ENCODE peak calls at places on chromosomes 5 and 9, in nine cellular contexts. A, U, Z, F, C, Q, K, R and E are unnamed samples.

GRCh38 chr5:140076142-140076541 is 33.0 kb upstream of the NRG2 start:
- DNase-seq in R (no peak), U (no peak), Q (no peak), A (no peak), F (no peak), K (no peak), C (no peak), Z (no peak), E (no peak)

GRCh38 chr9:122307925-122308324 is 43.2 kb downstream of the MRRF start:
- DNase-seq in A (peak; percentile 32), Q (no peak), C (no peak), U (no peak), K (no peak), F (no peak), Z (no peak), R (no peak), E (no peak)

GRCh38 chr5:73027361-73027760 is 71.5 kb downstream of the FCHO2 start:
- DNase-seq in A (no peak), Q (no peak), U (no peak), K (no peak), Z (no peak), R (peak; percentile 19), F (no peak), C (no peak), E (no peak)

GRCh38 chr9:94729199-94729598 is 2.7 kb downstream of the AOPEP start:
- DNase-seq in K (no peak), Z (no peak), R (no peak), U (no peak), C (no peak), A (no peak), F (no peak), Q (no peak), E (no peak)

GRCh38 chr5:180668835-180669596 is 19.6 kb upstream of the FLT4 start:
- DNase-seq in Z (no peak), C (no peak), A (no peak), U (no peak), Q (no peak), R (no peak), F (no peak), K (no peak), E (no peak)

GRCh38 chr9:2319421-2319820 is 302.2 kb upstream of the VLDLR start:
- DNase-seq in F (no peak), U (peak; percentile 40), C (no peak), K (no peak), Z (no peak), R (no peak), A (no peak), Q (no peak), E (no peak)

GRCh38 chr5:1037671-1038416 is 29.2 kb downstream of the NKD2 start:
- DNase-seq in F (no peak), A (no peak), K (peak; percentile 14), R (no peak), C (no peak), Q (no peak), U (no peak), Z (no peak), E (no peak)

GRCh38 chr5:142428036-142428772 is 103.4 kb upstream of the SPRY4 start:
- DNase-seq in U (no peak), K (no peak), Q (no peak), F (no peak), A (no peak), C (no peak), Z (no peak), R (no peak), E (no peak)

GRCh38 chr5:168014423-168014822 is 277.0 kb upstream of the WWC1 start:
- DNase-seq in Z (no peak), K (no peak), F (no peak), U (peak; percentile 50), A (no peak), Q (no peak), C (no peak), R (no peak), E (no peak)

GRCh38 chr5:79205965-79206364 is 30.0 kb upstream of the JMY start:
- DNase-seq in U (no peak), R (no peak), A (no peak), C (no peak), K (no peak), F (no peak), Q (no peak), Z (no peak), E (no peak)

GRCh38 chr9:24035816-24036215 is 209.8 kb upstream of the ELAVL2 start:
- DNase-seq in F (no peak), A (no peak), R (no peak), Q (no peak), C (no peak), K (no peak), Z (no peak), U (no peak), E (no peak)

GRCh38 chr9:105258225-105258737 is 13.8 kb downstream of the SLC44A1 start:
- DNase-seq in U (no peak), A (peak; percentile 52), Z (no peak), C (no peak), K (no peak), F (no peak), Q (no peak), R (no peak), E (no peak)

GRCh38 chr5:133877351-133878235 is 90.8 kb downstream of the C5orf15 start:
- DNase-seq in A (no peak), Z (no peak), R (no peak), Q (no peak), F (no peak), K (no peak), U (no peak), C (no peak), E (no peak)

GRCh38 chr9:36961568-36962360 is 72.3 kb downstream of the PAX5 start:
- DNase-seq in C (no peak), Q (no peak), A (peak; percentile 6), Z (no peak), R (peak; percentile 11), K (no peak), F (no peak), U (peak; percentile 15), E (no peak)

GRCh38 chr5:41195228-41195627 is 18.1 kb downstream of the C6 start:
- DNase-seq in C (no peak), Q (no peak), Z (no peak), K (no peak), A (no peak), F (no peak), U (no peak), R (no peak), E (no peak)

GRCh38 chr5:137215261-137215660 is 283.9 kb downstream of the SPOCK1 start:
- DNase-seq in A (no peak), C (no peak), Q (no peak), Z (no peak), R (no peak), F (no peak), U (no peak), K (no peak), E (no peak)

GRCh38 chr9:93003552-93004407 is 54.7 kb upstream of the SUSD3 start:
- DNase-seq in F (peak; percentile 34), A (peak; percentile 59), K (peak; percentile 38), R (peak; percentile 68), Q (no peak), Z (peak; percentile 55), U (peak; percentile 26), C (no peak), E (peak; percentile 1)

GRCh38 chr5:163596536-163596935 is 91.1 kb downstream of the MAT2B start:
- DNase-seq in F (no peak), Q (no peak), Z (no peak), R (no peak), U (no peak), C (no peak), K (no peak), A (no peak), E (no peak)

GRCh38 chr5:130529111-130529510 is 624.8 kb downstream of the CHSY3 start:
- DNase-seq in Q (no peak), C (no peak), U (no peak), A (no peak), R (no peak), Z (no peak), K (no peak), F (no peak), E (no peak)
- H3K4me3 ChIP-seq in Q (no peak overlapping the region), C (no peak overlapping the region), U (no peak overlapping the region), A (no peak overlapping the region), R (no peak overlapping the region), Z (no peak overlapping the region), K (no peak overlapping the region), F (no peak overlapping the region), E (no peak overlapping the region)

GRCh38 chr5:5581080-5581479 is 158.6 kb downstream of the ICE1 start:
- DNase-seq in A (no peak), K (no peak), F (no peak), Z (no peak), C (no peak), R (no peak), Q (no peak), U (no peak), E (no peak)
- H3K4me3 ChIP-seq in A (no peak overlapping the region), K (no peak overlapping the region), F (no peak overlapping the region), Z (no peak overlapping the region), C (no peak overlapping the region), R (no peak overlapping the region), Q (no peak overlapping the region), U (no peak overlapping the region), E (no peak overlapping the region)

GRCh38 chr5:14209836-14210235 is 66.7 kb downstream of the TRIO start:
- DNase-seq in R (no peak), K (no peak), Z (no peak), F (no peak), C (no peak), Q (no peak), U (no peak), A (no peak), E (no peak)
- H3K4me3 ChIP-seq in R (no peak overlapping the region), K (no peak overlapping the region), Z (no peak overlapping the region), F (no peak overlapping the region), C (no peak overlapping the region), Q (no peak overlapping the region), U (no peak overlapping the region), A (no peak overlapping the region), E (no peak overlapping the region)

DNA sequence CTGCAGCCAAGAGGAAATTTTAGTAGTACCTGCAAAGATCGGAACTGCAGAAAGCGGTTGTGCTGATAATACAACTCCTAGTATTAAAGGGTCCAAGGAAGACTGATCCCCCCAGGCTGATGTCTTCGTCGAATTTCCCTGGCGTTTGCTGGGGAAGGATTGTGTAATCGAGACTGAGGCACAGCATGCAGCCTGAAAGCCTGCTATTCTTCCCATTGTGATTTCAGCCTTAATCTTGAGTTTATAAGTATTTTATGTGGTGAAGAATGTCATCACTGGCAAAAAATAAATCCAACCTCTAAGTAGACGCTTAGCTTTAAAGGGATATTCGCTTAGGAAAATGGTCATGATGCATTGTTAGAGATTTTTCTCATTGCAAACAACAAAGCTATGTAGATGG is 21.3 kb upstream of the LMX1B start:
- DNase-seq in F (no peak), U (no peak), A (no peak), Q (no peak), Z (no peak), R (peak; percentile 24), K (no peak), C (no peak), E (no peak)
- H3K4me3 ChIP-seq in F (no peak overlapping the region), U (no peak overlapping the region), A (no peak overlapping the region), Q (no peak overlapping the region), Z (no peak overlapping the region), R (no peak overlapping the region), K (no peak overlapping the region), C (no peak overlapping the region), E (no peak overlapping the region)

DNA sequence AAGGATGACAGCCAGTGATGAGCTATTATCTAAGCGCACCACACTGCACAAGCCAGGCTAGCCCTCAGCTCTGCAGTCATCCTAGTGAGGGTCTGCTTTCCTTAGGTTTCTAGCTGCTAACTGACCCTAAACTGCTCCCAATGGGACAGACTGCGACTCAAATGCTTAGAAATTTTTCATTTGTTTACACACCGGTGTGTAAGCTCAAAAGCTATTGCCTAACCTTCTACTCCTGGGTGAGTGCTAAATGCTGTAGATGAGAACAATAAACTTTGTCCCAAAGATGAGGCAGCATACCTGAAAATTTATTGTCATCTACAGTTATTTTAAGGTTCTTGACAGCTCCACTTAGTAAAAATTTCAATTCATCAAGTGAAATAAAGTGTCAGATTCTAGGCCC is 311.4 kb downstream of the TMEM167A start:
- DNase-seq in F (no peak), Z (no peak), U (no peak), R (no peak), Q (no peak), C (no peak), K (no peak), A (no peak), E (no peak)
- H3K4me3 ChIP-seq in F (no peak overlapping the region), Z (no peak overlapping the region), U (no peak overlapping the region), R (no peak overlapping the region), Q (no peak overlapping the region), C (no peak overlapping the region), K (no peak overlapping the region), A (no peak overlapping the region), E (no peak overlapping the region)